ENCODE peak calls at places on chromosome 14, in five cellular contexts. One of them, this sample, is unnamed.

GRCh38 chr14:23494223-23494622 is 24.7 kb downstream of the NGDN start:
- DNase-seq in IMR-90: peak; percentile 48
- DNase-seq in breast epithelium: no peak
- DNase-seq in heart left ventricle: no peak
- DNase-seq in ovary: no peak
- DNase-seq in this sample: no peak

GRCh38 chr14:78005325-78005724 is 164.8 kb upstream of the NRXN3 start:
- DNase-seq in IMR-90: no peak
- DNase-seq in ovary: no peak
- DNase-seq in heart left ventricle: no peak
- DNase-seq in breast epithelium: no peak
- DNase-seq in this sample: no peak

GRCh38 chr14:54566410-54567223 is at the start of gene SAMD4A:
- DNase-seq in breast epithelium: peak; percentile 68
- DNase-seq in IMR-90: peak; percentile 86
- DNase-seq in heart left ventricle: peak; percentile 87
- DNase-seq in ovary: peak; percentile 79
- DNase-seq in this sample: peak; percentile 92

GRCh38 chr14:60648934-60649814 is at the start of gene SIX1:
- DNase-seq in breast epithelium: no peak
- DNase-seq in IMR-90: peak; percentile 95
- DNase-seq in ovary: peak; percentile 57
- DNase-seq in heart left ventricle: peak; percentile 74
- DNase-seq in this sample: no peak

GRCh38 chr14:91184559-91184958 is 59.9 kb downstream of the GPR68 start:
- DNase-seq in breast epithelium: no peak
- DNase-seq in IMR-90: no peak
- DNase-seq in ovary: no peak
- DNase-seq in heart left ventricle: no peak
- DNase-seq in this sample: no peak

GRCh38 chr14:92551066-92551841 is 37.7 kb downstream of the RIN3 start:
- DNase-seq in breast epithelium: no peak
- DNase-seq in heart left ventricle: no peak
- DNase-seq in ovary: no peak
- DNase-seq in IMR-90: no peak
- DNase-seq in this sample: no peak

GRCh38 chr14:23712287-23712686 is 76.1 kb downstream of the DHRS2 start:
- DNase-seq in ovary: no peak
- DNase-seq in breast epithelium: no peak
- DNase-seq in IMR-90: no peak
- DNase-seq in heart left ventricle: no peak
- DNase-seq in this sample: no peak

GRCh38 chr14:81192594-81192993 is 28.2 kb downstream of the GTF2A1 start:
- DNase-seq in heart left ventricle: no peak
- DNase-seq in breast epithelium: no peak
- DNase-seq in IMR-90: no peak
- DNase-seq in ovary: no peak
- DNase-seq in this sample: no peak

GRCh38 chr14:101817511-101818001 is 56.0 kb downstream of the PPP2R5C start:
- DNase-seq in IMR-90: no peak
- DNase-seq in heart left ventricle: no peak
- DNase-seq in breast epithelium: no peak
- DNase-seq in ovary: no peak
- DNase-seq in this sample: peak; percentile 34

GRCh38 chr14:50083467-50084337 is 32.7 kb downstream of the VCPKMT start:
- DNase-seq in breast epithelium: no peak
- DNase-seq in ovary: no peak
- DNase-seq in heart left ventricle: no peak
- DNase-seq in IMR-90: peak; percentile 75
- DNase-seq in this sample: no peak

GRCh38 chr14:89400529-89400928 is 16.5 kb downstream of the FOXN3 start:
- DNase-seq in breast epithelium: no peak
- DNase-seq in IMR-90: no peak
- DNase-seq in heart left ventricle: no peak
- DNase-seq in ovary: no peak
- DNase-seq in this sample: no peak

GRCh38 chr14:40197344-40197743 is 765.1 kb upstream of the FBXO33 start:
- DNase-seq in breast epithelium: no peak
- DNase-seq in IMR-90: no peak
- DNase-seq in ovary: no peak
- DNase-seq in heart left ventricle: no peak
- DNase-seq in this sample: no peak

GRCh38 chr14:85415015-85415712 is 114.8 kb upstream of the FLRT2 start:
- DNase-seq in heart left ventricle: no peak
- DNase-seq in breast epithelium: no peak
- DNase-seq in ovary: peak; percentile 37
- DNase-seq in IMR-90: peak; percentile 93
- DNase-seq in this sample: no peak

GRCh38 chr14:55245657-55246268 is 25.5 kb upstream of the FBXO34 start:
- DNase-seq in heart left ventricle: no peak
- DNase-seq in IMR-90: peak; percentile 42
- DNase-seq in breast epithelium: no peak
- DNase-seq in ovary: no peak
- DNase-seq in this sample: no peak

GRCh38 chr14:97994020-97994531 is 1196.9 kb downstream of the VRK1 start:
- DNase-seq in IMR-90: no peak
- DNase-seq in breast epithelium: no peak
- DNase-seq in ovary: no peak
- DNase-seq in heart left ventricle: no peak
- DNase-seq in this sample: no peak

GRCh38 chr14:93897476-93897845 is 29.7 kb upstream of the FAM181A start:
- DNase-seq in IMR-90: no peak
- DNase-seq in heart left ventricle: no peak
- DNase-seq in ovary: no peak
- DNase-seq in breast epithelium: no peak
- DNase-seq in this sample: no peak

GRCh38 chr14:102927346-102927877 is 4.9 kb downstream of the AMN start:
- DNase-seq in ovary: no peak
- DNase-seq in IMR-90: no peak
- DNase-seq in heart left ventricle: peak; percentile 56
- DNase-seq in breast epithelium: no peak
- DNase-seq in this sample: no peak

GRCh38 chr14:47675489-47676300 is at the start of gene MDGA2:
- DNase-seq in IMR-90: no peak
- DNase-seq in heart left ventricle: no peak
- DNase-seq in ovary: no peak
- DNase-seq in breast epithelium: no peak
- DNase-seq in this sample: no peak

GRCh38 chr14:102187583-102188001 is 47.9 kb downstream of the WDR20 start:
- DNase-seq in heart left ventricle: no peak
- DNase-seq in IMR-90: no peak
- DNase-seq in breast epithelium: no peak
- DNase-seq in ovary: no peak
- DNase-seq in this sample: no peak

DNA sequence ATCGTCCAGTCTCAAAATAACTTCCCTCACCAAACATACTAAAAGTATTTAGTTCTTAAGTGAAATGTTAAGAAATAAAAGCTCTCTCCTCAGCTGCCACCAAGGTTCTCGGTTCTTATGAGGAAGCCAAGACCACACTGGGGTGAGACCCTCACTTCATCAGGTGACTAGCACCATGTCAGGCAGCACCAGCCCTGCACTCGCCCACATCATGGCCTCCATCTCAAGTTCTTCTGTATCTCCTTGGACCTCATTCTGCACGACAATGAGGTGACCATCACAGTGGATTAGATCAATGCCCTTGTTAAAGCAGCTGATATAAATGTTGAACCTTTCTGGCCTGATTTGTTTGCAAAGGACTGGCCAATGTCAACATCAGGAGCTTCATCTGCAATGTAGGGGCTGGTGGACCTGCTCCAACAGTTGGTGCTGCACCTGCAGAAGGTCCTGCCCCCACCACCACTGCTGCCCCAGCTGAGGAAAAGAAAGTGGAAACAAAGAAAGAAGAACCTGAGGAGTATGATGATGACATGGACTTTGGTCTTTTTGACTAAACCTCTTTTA is 12.4 kb downstream of the SEC23A start:
- DNase-seq in IMR-90: no peak
- DNase-seq in heart left ventricle: no peak
- DNase-seq in breast epithelium: no peak
- DNase-seq in ovary: no peak
- DNase-seq in this sample: no peak
- H3K36me3 ChIP-seq in IMR-90: peaks cover 42% of the 10 kb centered on the region
- H3K36me3 ChIP-seq in heart left ventricle: peaks cover 97% of the 10 kb centered on the region
- H3K36me3 ChIP-seq in breast epithelium: peaks cover 4% of the 10 kb centered on the region
- H3K36me3 ChIP-seq in ovary: no peaks in the 10 kb centered on the region
- H3K36me3 ChIP-seq in this sample: peaks cover 4% of the 10 kb centered on the region

DNA sequence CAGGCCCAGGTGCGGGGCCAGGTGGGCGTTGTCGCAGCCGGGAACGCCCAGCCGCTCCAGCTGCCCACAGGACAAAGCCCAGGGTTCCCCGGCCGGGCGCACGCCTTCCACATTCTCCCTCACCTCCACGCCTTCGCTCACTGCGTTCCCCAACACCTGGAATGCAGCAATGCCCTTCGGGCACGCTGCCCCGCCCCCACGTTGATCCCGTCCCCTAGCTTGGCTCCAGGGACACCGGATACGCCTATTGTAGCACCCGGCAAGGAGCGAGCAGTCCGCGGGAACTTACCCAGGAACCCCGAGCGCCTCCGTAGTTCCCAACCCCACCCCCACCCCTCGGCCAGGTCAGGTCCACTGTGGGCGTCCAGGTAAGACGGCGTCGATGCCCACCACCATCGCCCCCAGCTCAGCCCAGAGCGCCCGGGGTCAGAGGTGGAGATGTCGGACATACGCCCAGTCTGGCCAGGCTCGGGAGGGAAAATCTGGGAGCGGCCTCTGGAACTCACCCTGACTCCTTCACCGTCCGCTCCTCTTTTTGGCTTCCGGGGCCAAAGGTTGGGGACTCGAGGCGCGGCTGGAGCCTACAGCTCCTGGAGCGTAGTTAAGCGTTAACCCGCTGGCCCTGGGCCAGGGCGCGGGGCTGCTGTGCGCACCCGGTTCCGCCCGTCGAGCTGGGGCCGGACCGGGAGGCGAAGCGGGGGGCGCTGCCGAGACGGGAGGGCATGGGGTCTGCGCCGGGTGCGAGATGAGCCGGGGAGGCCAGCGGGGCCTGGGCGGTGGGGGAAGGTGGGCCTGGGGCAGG is 600 bp upstream of the CEP170B start:
- DNase-seq in heart left ventricle: no peak
- DNase-seq in breast epithelium: peak; percentile 67
- DNase-seq in IMR-90: no peak
- DNase-seq in ovary: peak; percentile 57
- DNase-seq in this sample: no peak
- TF ChIP-seq POLR2A in heart left ventricle: no peak
- TF ChIP-seq POLR2A in breast epithelium: no peak
- TF ChIP-seq POLR2A in IMR-90: no peak
- TF ChIP-seq POLR2A in ovary: no peak
- TF ChIP-seq POLR2A in this sample: no peak

DNA sequence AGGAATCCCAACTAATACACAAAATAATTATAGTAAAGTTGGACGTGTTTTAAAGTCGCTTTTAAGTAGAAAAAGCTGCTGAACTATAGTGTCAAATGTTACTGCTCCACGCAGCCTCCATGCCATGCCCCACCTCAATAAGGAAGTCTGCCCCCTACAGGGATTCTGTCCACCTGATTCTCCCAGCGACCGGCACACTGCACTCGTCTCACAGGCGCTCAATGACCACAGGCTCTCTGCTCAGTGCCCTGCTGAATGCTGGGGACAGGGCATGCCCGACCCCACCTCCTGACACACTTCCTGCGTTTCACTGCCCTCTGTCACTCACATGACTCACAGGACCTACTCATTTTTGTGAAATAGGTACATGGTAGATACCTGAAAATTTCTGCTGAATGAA is 48.9 kb downstream of the BDKRB1 start:
- DNase-seq in heart left ventricle: no peak
- DNase-seq in ovary: no peak
- DNase-seq in IMR-90: no peak
- DNase-seq in breast epithelium: no peak
- DNase-seq in this sample: no peak
- H3K36me3 ChIP-seq in heart left ventricle: peaks cover 98% of the 10 kb centered on the region
- H3K36me3 ChIP-seq in ovary: no peaks in the 10 kb centered on the region
- H3K36me3 ChIP-seq in IMR-90: peaks cover 24% of the 10 kb centered on the region
- H3K36me3 ChIP-seq in breast epithelium: peaks cover 4% of the 10 kb centered on the region
- H3K36me3 ChIP-seq in this sample: peaks cover 70% of the 10 kb centered on the region

GRCh38 chr14:63727736-63728728 is at the start of gene SGPP1:
- DNase-seq in heart left ventricle: peak; percentile 90
- DNase-seq in ovary: peak; percentile 80
- DNase-seq in IMR-90: peak; percentile 55
- DNase-seq in breast epithelium: peak; percentile 75
- DNase-seq in this sample: no peak
- TF ChIP-seq POLR2A in heart left ventricle: no peak
- TF ChIP-seq POLR2A in ovary: peak; percentile 48
- TF ChIP-seq POLR2A in IMR-90: peak; percentile 53
- TF ChIP-seq POLR2A in breast epithelium: no peak
- TF ChIP-seq POLR2A in this sample: no peak

GRCh38 chr14:20384886-20385285 is 28.4 kb downstream of the TEP1 start:
- DNase-seq in ovary: no peak
- DNase-seq in heart left ventricle: no peak
- DNase-seq in IMR-90: no peak
- DNase-seq in breast epithelium: no peak
- DNase-seq in this sample: no peak

GRCh38 chr14:20388159-20388558 is 25.1 kb downstream of the TEP1 start:
- DNase-seq in breast epithelium: no peak
- DNase-seq in ovary: no peak
- DNase-seq in heart left ventricle: no peak
- DNase-seq in IMR-90: no peak
- DNase-seq in this sample: no peak

GRCh38 chr14:20386276-20386855 is 26.9 kb downstream of the TEP1 start:
- DNase-seq in IMR-90: no peak
- DNase-seq in heart left ventricle: no peak
- DNase-seq in ovary: no peak
- DNase-seq in breast epithelium: no peak
- DNase-seq in this sample: no peak

GRCh38 chr14:20384321-20384720 is 29.0 kb downstream of the TEP1 start:
- DNase-seq in heart left ventricle: no peak
- DNase-seq in ovary: no peak
- DNase-seq in breast epithelium: no peak
- DNase-seq in IMR-90: no peak
- DNase-seq in this sample: no peak

DNA sequence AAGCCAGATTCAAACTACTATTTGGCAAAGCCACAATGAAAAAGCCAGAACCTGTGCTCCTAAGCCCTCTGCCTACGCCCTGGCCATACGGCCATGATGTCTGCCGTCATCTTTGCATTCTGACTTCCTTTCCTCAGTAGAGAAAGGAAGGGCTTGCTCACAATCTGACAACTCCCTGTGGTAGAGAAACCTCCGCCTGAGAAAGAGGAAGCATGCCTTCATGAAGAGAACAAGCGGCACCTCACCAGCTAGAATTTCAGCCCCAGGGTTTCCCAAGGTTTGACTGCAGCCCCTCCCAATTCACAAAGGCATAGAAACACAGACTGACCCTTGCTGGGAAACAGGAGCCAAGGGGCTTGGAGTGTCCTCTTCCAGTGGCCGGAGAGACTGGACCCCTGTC is 25.7 kb downstream of the TEP1 start:
- DNase-seq in breast epithelium: no peak
- DNase-seq in heart left ventricle: no peak
- DNase-seq in IMR-90: no peak
- DNase-seq in ovary: no peak
- DNase-seq in this sample: no peak
- H3K36me3 ChIP-seq in breast epithelium: peaks cover 37% of the 10 kb centered on the region
- H3K36me3 ChIP-seq in heart left ventricle: peaks cover 99% of the 10 kb centered on the region
- H3K36me3 ChIP-seq in IMR-90: peaks cover 69% of the 10 kb centered on the region
- H3K36me3 ChIP-seq in ovary: peaks cover 4% of the 10 kb centered on the region
- H3K36me3 ChIP-seq in this sample: peaks cover 87% of the 10 kb centered on the region

GRCh38 chr14:25896777-25897176 is 701.1 kb downstream of the NOVA1 start:
- DNase-seq in breast epithelium: no peak
- DNase-seq in ovary: no peak
- DNase-seq in IMR-90: no peak
- DNase-seq in heart left ventricle: no peak
- DNase-seq in this sample: no peak
- TF ChIP-seq POLR2A in breast epithelium: no peak
- TF ChIP-seq POLR2A in ovary: no peak
- TF ChIP-seq POLR2A in IMR-90: no peak
- TF ChIP-seq POLR2A in heart left ventricle: no peak
- TF ChIP-seq POLR2A in this sample: no peak